ENCODE peak calls at places on chromosomes 5 and 9, in four cellular contexts. V is M059J, N is NCI-H1092 treated with DMSO at 0.1 percent for 48 hours, L is PC-3. X is an unnamed sample.

GRCh38 chr9:68750786-68751185 is 45.7 kb downstream of the PIP5K1B start:
- DNase-seq in V (no peak), N (no peak), L (peak), X (no peak)

GRCh38 chr9:134681061-134681661 is 39.6 kb downstream of the COL5A1 start:
- DNase-seq in V (peak), N (no peak), L (no peak), X (no peak)

GRCh38 chr5:172612771-172613170 is 28.3 kb upstream of the NEURL1B start:
- DNase-seq in V (no peak), N (no peak), L (no peak), X (no peak)

GRCh38 chr5:82952326-82952725 is 124.9 kb downstream of the TMEM167A start:
- DNase-seq in V (peak), N (no peak), L (peak), X (no peak)

GRCh38 chr5:95533761-95534160 is 21.0 kb downstream of the SKIC3 start:
- DNase-seq in V (no peak), N (no peak), L (no peak), X (no peak)

GRCh38 chr9:76453785-76454184 is 5.2 kb upstream of the GCNT1 start:
- DNase-seq in V (peak), N (no peak), L (no peak), X (peak)

GRCh38 chr5:36657563-36657995 is 51.2 kb downstream of the SLC1A3 start:
- DNase-seq in V (peak), N (no peak), L (peak), X (peak)

GRCh38 chr5:135182675-135183074 is 148.6 kb upstream of the PITX1 start:
- DNase-seq in V (no peak), N (no peak), L (no peak), X (no peak)

GRCh38 chr5:107402881-107403280 is 267.9 kb downstream of the EFNA5 start:
- DNase-seq in V (no peak), N (peak), L (no peak), X (no peak)

GRCh38 chr5:149643781-149644180 is 62.5 kb downstream of the ARHGEF37 start:
- DNase-seq in V (no peak), N (no peak), L (no peak), X (no peak)

GRCh38 chr5:172482156-172483020 is 28.1 kb upstream of the SH3PXD2B start:
- DNase-seq in V (no peak), N (no peak), L (no peak), X (no peak)

GRCh38 chr5:96567188-96567587 is 95.0 kb upstream of the CAST start:
- DNase-seq in V (peak), N (no peak), L (peak), X (peak)

GRCh38 chr5:86880785-86881492 is 263.2 kb downstream of the COX7C start:
- DNase-seq in V (peak), N (peak), L (peak), X (peak)

GRCh38 chr5:74686962-74687751 is 2.1 kb downstream of the HEXB start:
- DNase-seq in V (peak), N (no peak), L (no peak), X (no peak)

GRCh38 chr9:89928106-89928505 is 323.3 kb downstream of the GADD45G start:
- DNase-seq in V (no peak), N (no peak), L (no peak), X (no peak)

GRCh38 chr5:133930061-133930823 is 38.2 kb downstream of the C5orf15 start:
- DNase-seq in V (peak), N (no peak), L (no peak), X (peak)

GRCh38 chr5:153256-153655 is 38.0 kb upstream of the LRRC14B start:
- DNase-seq in V (peak), N (no peak), L (peak), X (peak)

GRCh38 chr5:173644700-173645436 is 28.4 kb upstream of the BOD1 start:
- DNase-seq in V (no peak), N (no peak), L (no peak), X (peak)

GRCh38 chr5:14186132-14186830 is 43.1 kb downstream of the TRIO start:
- DNase-seq in V (peak), N (no peak), L (peak), X (peak)

GRCh38 chr9:85118990-85119755 is 449.6 kb downstream of the NTRK2 start:
- DNase-seq in V (peak), N (no peak), L (peak), X (no peak)

GRCh38 chr9:77435688-77436087 is 212.4 kb downstream of the GNA14 start:
- DNase-seq in V (no peak), N (no peak), L (no peak), X (peak)

GRCh38 chr9:135702002-135702721 is at the start of gene KCNT1:
- DNase-seq in V (peak), N (peak), L (peak), X (peak)

GRCh38 chr5:171309276-171309525 is 153 bp downstream of the TLX3 start:
- DNase-seq in V (no peak), N (no peak), L (no peak), X (no peak)